ENCODE peak calls at places on chromosome X, in seven cellular contexts. K is H54; N is T-helper 9 cell; J is CD4-positive, alpha-beta T cell; M is astrocyte of the cerebellum; R is mammary epithelial cell; T is cardiac muscle cell. U is an unnamed sample.

GRCh38 chrX:10519761-10520160 is 100.6 kb downstream of the MID1 start:
- DNase-seq in N (no peak), M (no peak), T (no peak), K (no peak), R (no peak), J (no peak), U (no peak)

GRCh38 chrX:56314334-56314733 is 82.2 kb downstream of the KLF8 start:
- DNase-seq in N (no peak), R (no peak), T (no peak), K (no peak), J (no peak), M (no peak), U (no peak)

GRCh38 chrX:24646745-24647182 is 383 bp downstream of the PCYT1B start:
- DNase-seq in J (no peak), R (no peak), K (no peak), M (no peak), N (no peak), T (peak), U (no peak)

GRCh38 chrX:133475953-133476352 is 60.7 kb upstream of the GPC4 start:
- DNase-seq in K (no peak), T (no peak), R (no peak), M (no peak), N (no peak), J (no peak), U (no peak)

GRCh38 chrX:18884916-18885315 is 99.0 kb downstream of the PHKA2 start:
- DNase-seq in J (no peak), R (no peak), N (no peak), K (no peak), M (no peak), T (peak), U (no peak)

GRCh38 chrX:19772759-19773623 is 114.4 kb downstream of the SH3KBP1 start:
- DNase-seq in J (no peak), R (no peak), N (no peak), M (no peak), T (no peak), K (no peak), U (no peak)

GRCh38 chrX:111168314-111168713 is 72.3 kb downstream of the PAK3 start:
- DNase-seq in R (peak), N (no peak), T (peak), M (peak), K (no peak), J (no peak), U (no peak)

GRCh38 chrX:23103546-23103945 is 103.8 kb downstream of the DDX53 start:
- DNase-seq in M (no peak), K (no peak), N (no peak), T (no peak), R (no peak), J (no peak), U (no peak)

GRCh38 chrX:108070891-108071290 is 20.5 kb downstream of the PSMD10 start:
- DNase-seq in T (no peak), R (peak), K (no peak), M (peak), J (no peak), N (no peak), U (no peak)

GRCh38 chrX:136146614-136147319 is 566 bp upstream of the FHL1 start:
- DNase-seq in J (peak), N (no peak), R (no peak), K (no peak), M (no peak), T (peak), U (peak)

GRCh38 chrX:85622635-85623034 is 243.2 kb upstream of the POF1B start:
- DNase-seq in N (no peak), T (no peak), M (no peak), R (no peak), J (no peak), K (no peak), U (no peak)

GRCh38 chrX:131802836-131803626 is 220.1 kb upstream of the STK26 start:
- DNase-seq in R (peak), M (no peak), T (no peak), K (peak), N (peak), J (no peak), U (no peak)

GRCh38 chrX:133590703-133591505 is 175.6 kb upstream of the GPC4 start:
- DNase-seq in K (no peak), J (no peak), N (no peak), R (peak), T (no peak), M (no peak), U (no peak)

GRCh38 chrX:1011632-1012283 is 200.7 kb downstream of the CRLF2 start:
- DNase-seq in T (no peak), K (no peak), R (no peak), J (no peak), N (no peak), M (no peak), U (no peak)

GRCh38 chrX:11480626-11481025 is 185.1 kb downstream of the ARHGAP6 start:
- DNase-seq in J (no peak), N (no peak), T (no peak), R (no peak), M (no peak), K (no peak), U (no peak)

GRCh38 chrX:18875256-18875878 is 108.5 kb downstream of the PHKA2 start:
- DNase-seq in K (no peak), N (no peak), J (no peak), R (no peak), T (no peak), M (no peak), U (no peak)

GRCh38 chrX:111447298-111447697 is 35.3 kb upstream of the DCX start:
- DNase-seq in J (no peak), K (no peak), R (no peak), M (no peak), T (peak), N (no peak), U (no peak)

GRCh38 chrX:147897117-147897516 is 14.6 kb upstream of the FMR1 start:
- DNase-seq in J (no peak), N (no peak), M (no peak), R (no peak), T (no peak), K (no peak), U (no peak)

GRCh38 chrX:105331244-105331643 is 110.8 kb upstream of the TEX13A start:
- DNase-seq in N (no peak), T (no peak), K (no peak), J (no peak), M (peak), R (peak), U (no peak)

GRCh38 chrX:47664737-47665136 is 5.8 kb upstream of the UXT start:
- DNase-seq in K (no peak), M (no peak), J (no peak), R (no peak), N (no peak), T (no peak), U (no peak)

GRCh38 chrX:19879742-19880378 is 7.5 kb downstream of the SH3KBP1 start:
- DNase-seq in M (no peak), T (no peak), R (no peak), N (no peak), J (no peak), K (no peak), U (no peak)

GRCh38 chrX:17788439-17788838 is 51.1 kb downstream of the SCML1 start:
- DNase-seq in N (peak), J (peak), T (peak), K (peak), M (peak), R (peak), U (peak)

GRCh38 chrX:70176938-70177533 is at the start of gene DGAT2L6:
- DNase-seq in R (no peak), M (no peak), J (no peak), N (no peak), K (no peak), T (no peak), U (no peak)

GRCh38 chrX:14039344-14039743 is 9.7 kb upstream of the GEMIN8 start:
- DNase-seq in T (peak), R (peak), N (peak), M (no peak), J (peak), K (no peak), U (no peak)

GRCh38 chrX:10965399-10965798 is 145.7 kb upstream of the HCCS start:
- DNase-seq in M (no peak), J (no peak), T (no peak), N (no peak), K (no peak), R (no peak), U (no peak)

GRCh38 chrX:17459596-17459995 is 84.6 kb downstream of the NHS start:
- DNase-seq in J (no peak), N (no peak), M (peak), K (no peak), R (peak), T (no peak), U (no peak)

GRCh38 chrX:38940547-38940946 is 139.3 kb downstream of the MID1IP1 start:
- DNase-seq in T (no peak), J (no peak), N (no peak), M (no peak), R (no peak), K (no peak), U (no peak)

GRCh38 chrX:55839480-55839879 is 121.9 kb downstream of the RRAGB start:
- DNase-seq in R (no peak), N (no peak), J (no peak), T (no peak), K (no peak), M (no peak), U (no peak)

GRCh38 chrX:144006811-144007210 is 122.9 kb downstream of the UBE2NL start:
- DNase-seq in M (peak), J (no peak), K (no peak), R (peak), N (no peak), T (no peak), U (no peak)

GRCh38 chrX:13088155-13088485 is 43.7 kb upstream of the FAM9C start:
- DNase-seq in T (no peak), N (no peak), R (no peak), M (no peak), J (no peak), K (no peak), U (no peak)

GRCh38 chrX:40644175-40644574 is 3.2 kb downstream of the CXorf38 start:
- DNase-seq in T (no peak), M (no peak), R (no peak), J (no peak), K (no peak), N (no peak), U (no peak)

GRCh38 chrX:8042304-8042703 is 115.1 kb upstream of the PNPLA4 start:
- DNase-seq in T (no peak), M (no peak), J (no peak), K (no peak), R (peak), N (no peak), U (no peak)

GRCh38 chrX:45110494-45110893 is 90.2 kb downstream of the DIPK2B start:
- DNase-seq in R (no peak), T (no peak), M (no peak), K (no peak), J (no peak), N (no peak), U (no peak)

GRCh38 chrX:41561045-41561444 is 113.9 kb downstream of the NYX start:
- DNase-seq in J (peak), T (no peak), R (peak), M (peak), K (peak), N (no peak), U (no peak)

GRCh38 chrX:1355131-1355799 is 18.7 kb downstream of the IL3RA start:
- DNase-seq in R (no peak), K (no peak), M (no peak), N (no peak), T (no peak), J (no peak), U (no peak)

GRCh38 chrX:8815460-8816065 is 14.4 kb upstream of the FAM9A start:
- DNase-seq in N (no peak), J (no peak), K (peak), R (peak), T (peak), M (peak), U (no peak)

GRCh38 chrX:129577473-129577872 is 37.4 kb downstream of the OCRL start:
- DNase-seq in R (peak), K (peak), M (peak), J (no peak), N (no peak), T (no peak), U (no peak)